ENCODE peak calls at places on chromosomes 6 and 20, in four cellular contexts. L is AG04450; Y is small intestine; A is CD8-positive, alpha-beta memory T cell. J is an unnamed sample. For H3K27me3, the result is how much of the 10 kb centered on the place peaks cover.

GRCh38 chr6:21999012-21999528 is 297.8 kb downstream of the PRL start:
- DNase-seq in L (no peak), Y (no peak), A (no peak), J (no peak)

GRCh38 chr20:47011984-47012383 is 117.3 kb downstream of the EYA2 start:
- DNase-seq in A (no peak), L (no peak), Y (no peak), J (no peak)

GRCh38 chr20:50957276-50957675 is 1.1 kb downstream of the DPM1 start:
- DNase-seq in A (no peak), L (no peak), Y (no peak), J (no peak)

GRCh38 chr20:20198011-20198410 is 145.7 kb downstream of the CFAP61 start:
- DNase-seq in A (no peak), L (no peak), Y (no peak), J (no peak)

GRCh38 chr20:48932375-48932941 is 10.9 kb downstream of the ARFGEF2 start:
- DNase-seq in Y (peak), L (no peak), A (no peak), J (no peak)

GRCh38 chr6:169618526-169619490 is 83.0 kb downstream of the WDR27 start:
- DNase-seq in A (no peak), Y (no peak), L (peak), J (peak)

GRCh38 chr6:153898360-153899059 is 140.5 kb upstream of the OPRM1 start:
- DNase-seq in L (no peak), Y (no peak), A (no peak), J (no peak)

GRCh38 chr20:52441708-52442107 is 250.1 kb upstream of the ZFP64 start:
- DNase-seq in A (no peak), L (no peak), Y (no peak), J (no peak)

GRCh38 chr20:32957451-32957850 is 46.8 kb downstream of the SUN5 start:
- DNase-seq in L (no peak), Y (no peak), A (no peak), J (no peak)

GRCh38 chr6:68445926-68446325 is 189.2 kb upstream of the ADGRB3 start:
- DNase-seq in L (no peak), Y (no peak), A (no peak), J (no peak)

GRCh38 chr6:11207199-11207968 is 25.1 kb downstream of the NEDD9 start:
- DNase-seq in Y (peak), L (peak), A (no peak), J (no peak)

GRCh38 chr6:57294829-57295228 is 22.6 kb upstream of the PRIM2 start:
- DNase-seq in L (no peak), Y (no peak), A (no peak), J (no peak)

GRCh38 chr20:6269163-6269873 is 146.5 kb upstream of the FERMT1 start:
- DNase-seq in Y (no peak), L (no peak), A (no peak), J (peak)

GRCh38 chr6:55276745-55277627 is 50.3 kb upstream of the GFRAL start:
- DNase-seq in A (no peak), L (peak), Y (peak), J (peak)

GRCh38 chr20:36132802-36133211 is 21.7 kb upstream of the EPB41L1 start:
- DNase-seq in Y (peak), L (no peak), A (no peak), J (no peak)

GRCh38 chr6:89638320-89639195 is at the start of gene LYRM2:
- DNase-seq in Y (peak), A (peak), L (peak), J (peak)

GRCh38 chr6:41182069-41183034 is 18.6 kb downstream of the TREML2 start:
- DNase-seq in L (peak), A (peak), Y (peak), J (peak)

GRCh38 chr20:4026093-4026601 is 10.8 kb upstream of the RNF24 start:
- DNase-seq in A (no peak), L (peak), Y (no peak), J (peak)

GRCh38 chr6:168078199-168078942 is 641 bp downstream of the FRMD1 start:
- DNase-seq in L (no peak), A (no peak), Y (no peak), J (no peak)

GRCh38 chr6:19410477-19410876 is 426.7 kb upstream of the ID4 start:
- DNase-seq in Y (no peak), L (peak), A (no peak), J (no peak)

GRCh38 chr6:11911535-11911934 is 100.6 kb upstream of the HIVEP1 start:
- DNase-seq in L (no peak), A (no peak), Y (no peak), J (no peak)

GRCh38 chr6:145086197-145086596 is 649.1 kb downstream of the EPM2A start:
- DNase-seq in A (no peak), Y (no peak), L (no peak), J (peak)
- H3K27ac ChIP-seq in A (no peak), Y (no peak), L (no peak), J (no peak)

DNA sequence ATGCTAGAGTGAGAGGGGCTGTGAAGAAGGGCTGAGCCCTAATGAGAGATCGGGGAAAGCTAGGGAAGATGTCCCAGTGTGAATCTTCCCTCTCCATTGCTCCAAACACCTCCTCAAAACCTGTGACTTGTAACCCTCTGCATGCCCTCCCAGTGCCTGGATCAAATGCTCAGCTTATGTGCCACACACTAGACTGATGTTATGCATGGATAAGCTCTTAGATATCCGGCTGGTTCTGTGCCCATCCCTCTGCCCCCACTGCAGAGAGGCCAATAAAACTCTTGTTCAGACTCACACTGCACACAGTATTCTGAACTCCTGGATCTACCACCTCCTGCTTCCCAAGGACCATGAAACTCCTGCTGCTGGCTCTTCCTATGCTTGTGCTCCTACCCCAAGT is at the start of gene DEFB118:
- DNase-seq in A (no peak), Y (no peak), L (no peak), J (no peak)
- H3K27me3 ChIP-seq in A (under half), Y (under half), L (under half), J (under half)

DNA sequence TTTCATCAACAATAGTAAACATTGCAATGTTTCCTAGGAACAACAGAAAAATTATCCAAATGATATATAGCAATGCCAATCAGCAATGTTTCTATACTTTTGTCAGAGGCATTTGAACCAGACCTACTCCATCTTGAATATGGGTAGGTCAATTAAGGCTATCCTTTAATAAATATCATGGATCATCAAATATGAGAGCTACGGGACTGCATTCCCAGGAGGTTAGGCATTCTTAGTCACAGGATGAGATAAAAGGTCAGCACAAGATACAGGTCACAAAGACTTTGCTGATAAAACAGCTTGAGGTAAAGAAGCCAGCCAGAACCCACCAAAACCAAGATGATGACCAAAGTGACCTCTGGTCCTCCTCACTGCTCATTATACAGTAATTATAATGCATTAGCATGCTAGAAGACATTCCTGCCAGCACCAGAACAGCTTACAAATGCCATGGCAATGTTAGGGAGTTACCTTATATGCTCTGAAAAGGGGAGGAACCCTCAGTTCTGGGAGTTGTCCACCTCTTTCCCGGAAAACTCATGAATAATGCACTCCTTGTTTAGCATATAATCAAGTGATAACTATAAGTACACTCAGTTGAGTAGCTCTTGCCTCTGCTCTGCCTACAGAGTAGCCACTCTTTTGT is 8.6 kb upstream of the SERPINB6 start:
- DNase-seq in L (no peak), A (no peak), Y (peak), J (no peak)
- H3K27ac ChIP-seq in L (no peak), A (no peak), Y (peak), J (no peak)

DNA sequence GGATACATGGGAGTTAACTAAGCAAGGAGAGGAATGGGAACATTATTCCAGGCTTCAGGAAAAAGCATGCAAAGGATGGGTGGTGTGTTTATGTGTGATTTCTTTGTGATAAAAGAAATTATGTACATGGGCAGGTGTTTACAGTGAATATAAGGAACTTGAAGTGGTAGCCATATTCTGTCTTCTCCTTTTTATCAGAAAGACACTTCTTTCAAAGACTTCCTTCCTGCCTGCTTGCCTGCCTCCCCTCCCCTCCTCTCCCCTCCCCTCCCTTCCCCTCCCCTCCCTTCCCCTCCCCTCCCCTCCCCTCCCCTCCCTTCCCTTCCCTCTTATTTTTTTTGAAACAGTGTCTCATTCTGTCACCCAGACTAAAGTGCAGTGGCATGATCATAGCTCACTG is 14.4 kb downstream of the CYB5R4 start:
- DNase-seq in L (no peak), Y (no peak), A (no peak), J (no peak)
- H3K27me3 ChIP-seq in L (under half), Y (under half), A (under half), J (under half)

GRCh38 chr6:166055801-166056200 is 111.8 kb downstream of the TBXT start:
- DNase-seq in L (no peak), Y (no peak), A (no peak), J (no peak)
- H3K27ac ChIP-seq in L (no peak), Y (no peak), A (no peak), J (no peak)

GRCh38 chr6:75204959-75205775 is 686 bp downstream of the COL12A1 start:
- DNase-seq in A (no peak), Y (no peak), L (peak), J (peak)

GRCh38 chr6:75204222-75204958 is 1.5 kb downstream of the COL12A1 start:
- DNase-seq in L (peak), Y (peak), A (no peak), J (peak)

GRCh38 chr6:75207211-75207984 is 1.5 kb upstream of the COL12A1 start:
- DNase-seq in A (no peak), L (no peak), Y (no peak), J (peak)

GRCh38 chr6:75205776-75206334 is at the start of gene COL12A1:
- DNase-seq in Y (no peak), L (peak), A (no peak), J (peak)

DNA sequence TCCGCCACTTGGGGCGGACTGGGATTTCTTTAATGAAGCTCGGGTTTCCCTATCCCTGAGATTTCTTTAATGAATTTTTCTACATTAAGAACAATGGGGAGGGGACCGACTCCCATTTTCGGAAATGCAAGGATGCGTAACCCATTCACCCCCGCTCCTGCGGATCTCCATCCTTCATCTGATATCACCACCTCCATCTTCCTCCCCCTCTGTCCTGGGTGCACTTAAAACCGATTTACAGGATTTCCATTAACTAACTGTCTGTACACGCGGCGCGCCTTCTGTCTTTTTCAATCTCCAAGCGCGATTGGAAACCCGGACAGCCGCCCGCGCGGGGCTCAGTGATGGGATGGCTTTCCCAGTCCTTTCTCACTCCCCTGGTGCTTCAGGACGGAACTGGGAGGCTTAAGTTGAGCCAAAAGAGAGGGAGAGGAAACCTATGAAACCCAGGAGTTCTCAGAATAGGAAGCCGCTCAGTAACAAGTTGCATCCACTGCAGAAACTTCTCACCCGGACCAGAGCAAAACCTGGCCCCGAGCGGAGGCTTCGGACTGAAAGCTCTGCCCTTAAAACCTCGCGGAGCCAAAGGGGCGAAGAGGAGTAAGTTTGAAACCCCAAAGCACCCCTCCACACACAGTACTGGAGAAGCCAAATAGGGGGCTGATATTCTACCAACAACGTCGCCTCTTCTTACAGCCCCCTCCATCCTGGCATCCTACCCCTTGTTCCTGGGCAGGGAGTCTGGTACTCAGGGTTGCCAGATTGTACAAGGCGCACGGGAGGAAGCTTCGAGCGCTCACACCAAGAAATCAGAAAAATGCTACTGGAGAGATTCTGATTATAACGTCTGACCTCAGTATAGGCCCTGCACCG is 721 bp upstream of the COL12A1 start:
- DNase-seq in Y (no peak), A (no peak), L (no peak), J (peak)
- H3K27me3 ChIP-seq in Y (under half), A (half or more), L (under half), J (half or more)

GRCh38 chr6:150865406-150866146 is at the start of gene MTHFD1L:
- DNase-seq in A (peak), Y (peak), L (peak), J (peak)

GRCh38 chr6:150865043-150865405 is 478 bp upstream of the MTHFD1L start:
- DNase-seq in A (no peak), L (no peak), Y (no peak), J (no peak)

GRCh38 chr6:150866147-150867073 is 908 bp downstream of the MTHFD1L start:
- DNase-seq in A (peak), L (peak), Y (peak), J (peak)

GRCh38 chr6:150868759-150869158 is 3.3 kb downstream of the MTHFD1L start:
- DNase-seq in L (no peak), Y (no peak), A (no peak), J (no peak)

DNA sequence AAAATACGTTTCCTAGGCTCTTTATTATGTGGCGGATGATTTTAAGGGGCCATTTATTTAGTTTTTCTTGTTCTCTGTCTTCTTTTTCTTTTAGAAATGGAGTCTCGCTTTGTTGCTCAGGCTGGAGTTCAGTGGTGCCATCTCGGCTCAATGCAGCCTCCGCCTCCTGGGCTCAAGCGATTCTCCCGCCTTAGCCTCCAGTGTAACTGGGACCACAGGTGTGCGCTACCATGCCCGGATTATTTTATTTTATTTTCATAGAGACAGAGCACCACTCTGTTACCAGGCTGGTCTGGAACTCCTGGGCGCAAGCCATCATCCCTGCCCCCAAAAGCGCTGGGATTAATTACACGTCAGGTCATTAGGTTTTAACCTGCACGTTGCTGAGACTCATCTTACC is 1.6 kb downstream of the MTHFD1L start:
- DNase-seq in Y (no peak), L (no peak), A (no peak), J (peak)
- H3K27ac ChIP-seq in Y (no peak), L (peak), A (no peak), J (peak)

DNA sequence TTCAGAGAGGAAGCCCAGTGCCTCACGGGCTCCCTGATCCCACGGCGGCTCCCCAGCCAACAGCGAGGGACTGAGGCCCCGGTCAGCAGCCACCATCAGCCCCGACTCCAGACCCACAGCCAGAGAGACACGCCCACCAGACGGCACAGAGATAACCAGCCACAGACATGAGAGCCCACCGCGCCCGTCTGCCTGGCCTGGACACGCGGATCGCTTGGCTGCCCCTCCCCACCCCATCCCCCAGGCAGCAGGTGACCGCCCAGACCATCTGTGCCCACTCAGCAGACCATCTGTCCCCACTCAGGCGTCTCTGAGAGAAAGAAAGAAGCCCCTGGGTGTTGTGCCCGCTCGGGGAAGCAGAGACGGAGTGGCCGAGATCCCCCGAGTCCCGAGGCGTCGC is 55.5 kb upstream of the CHRNA4 start:
- DNase-seq in L (no peak), Y (no peak), A (no peak), J (no peak)
- H3K27me3 ChIP-seq in L (under half), Y (under half), A (under half), J (under half)

DNA sequence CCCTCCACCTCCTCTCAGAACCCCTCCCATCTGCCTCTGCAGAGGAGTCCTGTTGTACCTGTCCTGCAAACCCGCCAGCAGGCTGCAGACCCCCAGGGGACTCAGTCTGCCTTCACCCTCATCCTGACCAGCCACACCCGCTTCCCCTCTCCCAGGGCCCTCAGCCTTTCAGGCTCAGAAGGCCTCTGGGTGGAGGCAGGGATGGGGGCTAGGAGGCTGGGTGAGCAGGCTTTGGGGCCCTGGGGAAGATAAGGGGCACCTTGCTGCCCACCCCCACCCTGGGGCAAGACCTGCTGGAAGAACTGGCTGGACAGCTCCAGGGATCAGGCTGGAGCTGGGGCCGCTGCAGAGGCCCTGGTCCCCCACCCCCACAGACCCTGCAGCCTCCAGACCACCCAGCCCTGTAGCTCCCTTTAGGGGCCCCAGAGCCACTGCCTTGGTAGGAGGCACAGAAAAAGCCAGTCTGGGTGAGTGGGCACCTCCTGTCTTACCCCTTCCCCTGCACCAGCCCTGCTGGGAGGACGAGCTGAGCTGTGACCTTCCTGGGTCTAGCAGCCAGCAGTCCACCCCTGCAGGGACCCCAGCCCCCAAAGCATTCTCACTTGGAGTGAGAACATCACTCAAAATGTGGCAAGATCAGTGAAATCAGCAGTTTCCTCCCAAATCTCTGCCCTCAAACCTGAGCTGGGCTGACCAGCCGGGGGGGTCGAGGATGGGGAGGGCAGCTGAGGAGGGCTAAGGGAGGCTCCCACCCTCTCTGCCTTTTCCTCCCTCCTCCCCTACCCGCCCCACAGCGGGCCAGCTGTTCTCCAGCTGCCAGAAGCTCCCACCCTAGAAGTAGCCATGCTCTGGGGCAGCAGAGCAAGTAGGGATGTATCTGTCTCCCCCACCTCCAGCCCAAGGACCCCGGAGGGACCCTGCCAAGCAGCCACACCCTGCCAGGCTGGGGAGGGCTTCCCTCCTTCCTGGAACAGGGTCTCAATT is 5.0 kb downstream of the TEAD3 start:
- DNase-seq in L (no peak), Y (no peak), A (no peak), J (no peak)
- H3K27ac ChIP-seq in L (no peak), Y (peak), A (no peak), J (no peak)

GRCh38 chr6:31356946-31357466 is at the start of gene HLA-B:
- DNase-seq in L (peak), Y (peak), A (peak), J (peak)
- H3K27me3 ChIP-seq in L (under half), Y (under half), A (under half), J (under half)